ENCODE peak calls at places on chromosome 4, in six cellular contexts. One of them, this sample, is unnamed.

GRCh38 chr4:25977397-25978170 is 63.6 kb downstream of the SMIM20 start:
- DNase-seq in lower lobe of right lung: no peak
- DNase-seq in tibial artery: no peak
- DNase-seq in foreskin keratinocyte: no peak
- DNase-seq in transverse colon: no peak
- DNase-seq in colonic mucosa: no peak
- DNase-seq in this sample: no peak

GRCh38 chr4:122576261-122577188 is 44.3 kb downstream of the IL21 start:
- DNase-seq in colonic mucosa: no peak
- DNase-seq in foreskin keratinocyte: peak; percentile 30
- DNase-seq in tibial artery: no peak
- DNase-seq in lower lobe of right lung: no peak
- DNase-seq in transverse colon: no peak
- DNase-seq in this sample: no peak

GRCh38 chr4:145756244-145756643 is 76.3 kb downstream of the C4orf51 start:
- DNase-seq in transverse colon: no peak
- DNase-seq in colonic mucosa: no peak
- DNase-seq in tibial artery: no peak
- DNase-seq in foreskin keratinocyte: no peak
- DNase-seq in lower lobe of right lung: no peak
- DNase-seq in this sample: no peak

GRCh38 chr4:186072516-186072915 is 3.6 kb downstream of the TLR3 start:
- DNase-seq in lower lobe of right lung: no peak
- DNase-seq in foreskin keratinocyte: no peak
- DNase-seq in transverse colon: no peak
- DNase-seq in tibial artery: no peak
- DNase-seq in colonic mucosa: no peak
- DNase-seq in this sample: no peak

GRCh38 chr4:68162196-68162595 is 32.5 kb upstream of the TMPRSS11F start:
- DNase-seq in tibial artery: no peak
- DNase-seq in foreskin keratinocyte: no peak
- DNase-seq in colonic mucosa: no peak
- DNase-seq in lower lobe of right lung: no peak
- DNase-seq in transverse colon: no peak
- DNase-seq in this sample: no peak

GRCh38 chr4:173506780-173507211 is 23.2 kb downstream of the HAND2 start:
- DNase-seq in colonic mucosa: no peak
- DNase-seq in foreskin keratinocyte: no peak
- DNase-seq in lower lobe of right lung: no peak
- DNase-seq in tibial artery: no peak
- DNase-seq in transverse colon: no peak
- DNase-seq in this sample: peak; percentile 73

GRCh38 chr4:40196724-40197281 is at the start of gene RHOH:
- DNase-seq in foreskin keratinocyte: no peak
- DNase-seq in tibial artery: no peak
- DNase-seq in lower lobe of right lung: no peak
- DNase-seq in colonic mucosa: peak; percentile 37
- DNase-seq in transverse colon: peak; percentile 76
- DNase-seq in this sample: no peak

GRCh38 chr4:31674313-31674947 is 954.3 kb downstream of the PCDH7 start:
- DNase-seq in lower lobe of right lung: no peak
- DNase-seq in tibial artery: no peak
- DNase-seq in foreskin keratinocyte: no peak
- DNase-seq in colonic mucosa: no peak
- DNase-seq in transverse colon: no peak
- DNase-seq in this sample: no peak

GRCh38 chr4:41602113-41602512 is 64.2 kb downstream of the LIMCH1 start:
- DNase-seq in colonic mucosa: no peak
- DNase-seq in lower lobe of right lung: no peak
- DNase-seq in foreskin keratinocyte: no peak
- DNase-seq in transverse colon: no peak
- DNase-seq in tibial artery: no peak
- DNase-seq in this sample: no peak

GRCh38 chr4:107956011-107956410 is 24.7 kb downstream of the CYP2U1 start:
- DNase-seq in colonic mucosa: no peak
- DNase-seq in foreskin keratinocyte: peak; percentile 33
- DNase-seq in lower lobe of right lung: no peak
- DNase-seq in transverse colon: no peak
- DNase-seq in tibial artery: no peak
- DNase-seq in this sample: no peak

GRCh38 chr4:150589174-150589573 is 7.2 kb downstream of the MAB21L2 start:
- DNase-seq in colonic mucosa: no peak
- DNase-seq in foreskin keratinocyte: no peak
- DNase-seq in transverse colon: no peak
- DNase-seq in lower lobe of right lung: no peak
- DNase-seq in tibial artery: no peak
- DNase-seq in this sample: no peak
- H3K4me1 ChIP-seq in colonic mucosa: no peaks in the 10 kb centered on the region
- H3K4me1 ChIP-seq in foreskin keratinocyte: no peaks in the 10 kb centered on the region
- H3K4me1 ChIP-seq in transverse colon: peaks cover 8% of the 10 kb centered on the region
- H3K4me1 ChIP-seq in lower lobe of right lung: no peaks in the 10 kb centered on the region
- H3K4me1 ChIP-seq in tibial artery: no peaks in the 10 kb centered on the region
- H3K4me1 ChIP-seq in this sample: no peaks in the 10 kb centered on the region

DNA sequence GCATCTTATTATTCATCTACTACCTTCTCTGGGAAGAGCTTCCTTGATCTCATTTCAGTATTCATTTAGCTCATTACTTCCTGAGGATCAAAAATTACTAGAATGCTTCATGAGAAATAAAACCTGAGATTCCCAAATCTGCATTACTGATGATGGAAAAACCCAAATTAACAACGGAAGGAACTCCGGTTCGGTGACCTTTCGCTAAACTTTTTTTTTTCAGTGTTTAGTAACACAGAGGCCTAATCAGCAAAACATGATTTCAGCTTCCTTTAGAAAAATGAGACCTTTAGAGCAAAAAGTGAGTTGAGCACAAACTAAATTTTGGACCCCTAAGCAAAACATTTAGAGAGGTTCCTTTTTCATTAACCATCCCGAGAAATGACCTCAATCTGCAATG is 229.2 kb downstream of the MAML3 start:
- DNase-seq in lower lobe of right lung: no peak
- DNase-seq in foreskin keratinocyte: no peak
- DNase-seq in colonic mucosa: no peak
- DNase-seq in tibial artery: no peak
- DNase-seq in transverse colon: no peak
- DNase-seq in this sample: no peak
- H3K4me1 ChIP-seq in lower lobe of right lung: peaks cover 32% of the 10 kb centered on the region
- H3K4me1 ChIP-seq in foreskin keratinocyte: no peaks in the 10 kb centered on the region
- H3K4me1 ChIP-seq in colonic mucosa: no peaks in the 10 kb centered on the region
- H3K4me1 ChIP-seq in tibial artery: peaks cover 31% of the 10 kb centered on the region
- H3K4me1 ChIP-seq in transverse colon: peaks cover 29% of the 10 kb centered on the region
- H3K4me1 ChIP-seq in this sample: peaks cover 4% of the 10 kb centered on the region

GRCh38 chr4:158783775-158784174 is 14.9 kb downstream of the FNIP2 start:
- DNase-seq in colonic mucosa: no peak
- DNase-seq in foreskin keratinocyte: no peak
- DNase-seq in tibial artery: no peak
- DNase-seq in transverse colon: no peak
- DNase-seq in lower lobe of right lung: no peak
- DNase-seq in this sample: no peak

GRCh38 chr4:158788608-158789007 is 19.8 kb downstream of the FNIP2 start:
- DNase-seq in tibial artery: no peak
- DNase-seq in lower lobe of right lung: no peak
- DNase-seq in transverse colon: no peak
- DNase-seq in colonic mucosa: no peak
- DNase-seq in foreskin keratinocyte: no peak
- DNase-seq in this sample: no peak

GRCh38 chr4:158782539-158783360 is 13.9 kb downstream of the FNIP2 start:
- DNase-seq in colonic mucosa: no peak
- DNase-seq in foreskin keratinocyte: peak; percentile 61
- DNase-seq in transverse colon: no peak
- DNase-seq in lower lobe of right lung: no peak
- DNase-seq in tibial artery: no peak
- DNase-seq in this sample: no peak

GRCh38 chr4:158787718-158788441 is 19.1 kb downstream of the FNIP2 start:
- DNase-seq in lower lobe of right lung: no peak
- DNase-seq in tibial artery: no peak
- DNase-seq in foreskin keratinocyte: no peak
- DNase-seq in colonic mucosa: no peak
- DNase-seq in transverse colon: no peak
- DNase-seq in this sample: no peak

DNA sequence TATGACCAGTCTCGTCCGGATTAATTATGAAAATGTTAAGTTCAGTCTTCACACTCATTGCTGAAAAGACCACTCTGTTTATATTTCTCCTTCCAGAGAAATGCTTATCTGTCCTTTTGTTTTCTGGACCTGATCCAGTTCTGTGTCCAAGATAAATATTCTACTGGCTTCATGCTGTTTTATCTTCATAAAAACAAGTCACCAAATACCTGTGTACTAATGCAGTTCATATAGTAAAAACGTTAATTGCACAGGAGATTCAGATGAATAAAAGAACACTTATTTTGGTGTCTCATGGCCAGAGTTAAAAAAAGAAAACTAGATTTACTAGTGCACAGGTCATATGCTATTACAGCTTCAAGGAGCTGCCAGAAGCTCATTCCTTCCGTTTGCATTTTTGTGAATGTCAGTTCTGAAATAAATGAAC is 17.3 kb downstream of the FNIP2 start:
- DNase-seq in tibial artery: no peak
- DNase-seq in lower lobe of right lung: no peak
- DNase-seq in colonic mucosa: no peak
- DNase-seq in transverse colon: no peak
- DNase-seq in foreskin keratinocyte: no peak
- DNase-seq in this sample: no peak
- H3K4me1 ChIP-seq in tibial artery: peaks cover 61% of the 10 kb centered on the region
- H3K4me1 ChIP-seq in lower lobe of right lung: peaks cover 73% of the 10 kb centered on the region
- H3K4me1 ChIP-seq in colonic mucosa: peaks cover 27% of the 10 kb centered on the region
- H3K4me1 ChIP-seq in transverse colon: peaks cover 77% of the 10 kb centered on the region
- H3K4me1 ChIP-seq in foreskin keratinocyte: peaks cover 23% of the 10 kb centered on the region
- H3K4me1 ChIP-seq in this sample: peaks cover 12% of the 10 kb centered on the region

GRCh38 chr4:6350646-6351045 is 81.0 kb downstream of the WFS1 start:
- DNase-seq in transverse colon: no peak
- DNase-seq in colonic mucosa: no peak
- DNase-seq in foreskin keratinocyte: no peak
- DNase-seq in tibial artery: no peak
- DNase-seq in lower lobe of right lung: no peak
- DNase-seq in this sample: no peak

GRCh38 chr4:6351246-6352000 is 81.8 kb downstream of the WFS1 start:
- DNase-seq in foreskin keratinocyte: no peak
- DNase-seq in tibial artery: no peak
- DNase-seq in colonic mucosa: no peak
- DNase-seq in lower lobe of right lung: no peak
- DNase-seq in transverse colon: no peak
- DNase-seq in this sample: no peak

GRCh38 chr4:6354119-6354518 is 84.5 kb downstream of the WFS1 start:
- DNase-seq in foreskin keratinocyte: no peak
- DNase-seq in tibial artery: no peak
- DNase-seq in lower lobe of right lung: no peak
- DNase-seq in transverse colon: no peak
- DNase-seq in colonic mucosa: no peak
- DNase-seq in this sample: no peak

GRCh38 chr4:6349896-6350295 is 80.2 kb downstream of the WFS1 start:
- DNase-seq in colonic mucosa: no peak
- DNase-seq in tibial artery: no peak
- DNase-seq in transverse colon: no peak
- DNase-seq in foreskin keratinocyte: no peak
- DNase-seq in lower lobe of right lung: no peak
- DNase-seq in this sample: no peak

DNA sequence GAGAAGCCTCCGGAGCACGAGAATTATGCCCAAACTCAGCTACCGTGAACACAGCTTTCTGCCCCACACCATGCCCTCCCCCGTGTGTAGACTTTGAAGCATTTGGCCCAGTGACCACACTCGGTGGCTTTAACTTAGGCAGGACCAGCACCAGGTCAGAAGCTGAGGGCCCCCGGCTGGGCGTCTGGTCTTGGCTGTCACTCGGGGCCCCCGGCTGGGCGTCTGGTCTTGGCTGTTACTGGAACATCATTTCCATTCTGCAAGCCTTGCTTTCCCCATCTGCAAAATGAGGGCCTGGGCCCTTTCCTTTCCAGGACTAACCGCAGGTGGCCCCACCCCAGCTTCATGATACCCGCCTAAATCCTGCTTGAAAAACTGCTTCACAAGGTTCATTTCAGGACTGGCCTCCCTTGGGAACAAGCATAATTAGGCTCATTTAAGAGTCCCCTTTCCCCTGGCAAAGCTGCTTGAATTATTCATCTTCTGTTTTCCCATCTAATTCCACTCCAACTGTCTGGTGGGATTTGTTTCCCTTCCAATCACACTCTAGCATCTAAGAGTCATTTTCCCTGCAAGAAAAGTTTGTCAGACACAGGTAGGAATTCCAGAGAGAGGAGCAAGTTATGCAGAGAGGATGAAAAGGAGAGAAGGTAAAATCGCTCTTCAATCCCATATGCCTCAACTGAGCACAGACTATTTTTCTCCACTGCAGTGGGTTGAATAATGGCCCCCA is 82.5 kb downstream of the WFS1 start:
- DNase-seq in colonic mucosa: no peak
- DNase-seq in foreskin keratinocyte: no peak
- DNase-seq in tibial artery: no peak
- DNase-seq in transverse colon: no peak
- DNase-seq in lower lobe of right lung: no peak
- DNase-seq in this sample: no peak
- H3K4me1 ChIP-seq in colonic mucosa: no peaks in the 10 kb centered on the region
- H3K4me1 ChIP-seq in foreskin keratinocyte: no peaks in the 10 kb centered on the region
- H3K4me1 ChIP-seq in tibial artery: no peaks in the 10 kb centered on the region
- H3K4me1 ChIP-seq in transverse colon: no peaks in the 10 kb centered on the region
- H3K4me1 ChIP-seq in lower lobe of right lung: no peaks in the 10 kb centered on the region
- H3K4me1 ChIP-seq in this sample: no peaks in the 10 kb centered on the region

GRCh38 chr4:100356172-100356571 is 161.7 kb downstream of the EMCN start:
- DNase-seq in colonic mucosa: no peak
- DNase-seq in transverse colon: no peak
- DNase-seq in lower lobe of right lung: no peak
- DNase-seq in foreskin keratinocyte: peak; percentile 32
- DNase-seq in tibial artery: no peak
- DNase-seq in this sample: no peak
- H3K4me1 ChIP-seq in colonic mucosa: no peaks in the 10 kb centered on the region
- H3K4me1 ChIP-seq in transverse colon: no peaks in the 10 kb centered on the region
- H3K4me1 ChIP-seq in lower lobe of right lung: no peaks in the 10 kb centered on the region
- H3K4me1 ChIP-seq in foreskin keratinocyte: no peaks in the 10 kb centered on the region
- H3K4me1 ChIP-seq in tibial artery: no peaks in the 10 kb centered on the region
- H3K4me1 ChIP-seq in this sample: no peaks in the 10 kb centered on the region

GRCh38 chr4:38684271-38684670 is 20.3 kb downstream of the KLF3 start:
- DNase-seq in tibial artery: no peak
- DNase-seq in foreskin keratinocyte: no peak
- DNase-seq in transverse colon: no peak
- DNase-seq in lower lobe of right lung: no peak
- DNase-seq in colonic mucosa: no peak
- DNase-seq in this sample: no peak

GRCh38 chr4:38688676-38689355 is 24.8 kb downstream of the KLF3 start:
- DNase-seq in transverse colon: no peak
- DNase-seq in foreskin keratinocyte: no peak
- DNase-seq in colonic mucosa: no peak
- DNase-seq in lower lobe of right lung: peak; percentile 46
- DNase-seq in tibial artery: no peak
- DNase-seq in this sample: no peak

GRCh38 chr4:38684951-38685350 is 21.0 kb downstream of the KLF3 start:
- DNase-seq in foreskin keratinocyte: no peak
- DNase-seq in colonic mucosa: no peak
- DNase-seq in tibial artery: no peak
- DNase-seq in transverse colon: no peak
- DNase-seq in lower lobe of right lung: no peak
- DNase-seq in this sample: no peak

GRCh38 chr4:38687571-38688011 is 23.6 kb downstream of the KLF3 start:
- DNase-seq in foreskin keratinocyte: no peak
- DNase-seq in transverse colon: no peak
- DNase-seq in lower lobe of right lung: no peak
- DNase-seq in tibial artery: no peak
- DNase-seq in colonic mucosa: no peak
- DNase-seq in this sample: no peak

GRCh38 chr4:38686682-38687081 is 22.7 kb downstream of the KLF3 start:
- DNase-seq in foreskin keratinocyte: no peak
- DNase-seq in transverse colon: no peak
- DNase-seq in lower lobe of right lung: no peak
- DNase-seq in tibial artery: no peak
- DNase-seq in colonic mucosa: no peak
- DNase-seq in this sample: no peak
- H3K4me1 ChIP-seq in foreskin keratinocyte: peaks cover 14% of the 10 kb centered on the region
- H3K4me1 ChIP-seq in transverse colon: peaks cover 80% of the 10 kb centered on the region
- H3K4me1 ChIP-seq in lower lobe of right lung: peaks cover 80% of the 10 kb centered on the region
- H3K4me1 ChIP-seq in tibial artery: peaks cover 29% of the 10 kb centered on the region
- H3K4me1 ChIP-seq in colonic mucosa: peaks cover 10% of the 10 kb centered on the region
- H3K4me1 ChIP-seq in this sample: peaks cover 12% of the 10 kb centered on the region

GRCh38 chr4:48175328-48175727 is 41.3 kb upstream of the TXK start:
- DNase-seq in lower lobe of right lung: no peak
- DNase-seq in transverse colon: no peak
- DNase-seq in colonic mucosa: no peak
- DNase-seq in tibial artery: no peak
- DNase-seq in foreskin keratinocyte: no peak
- DNase-seq in this sample: no peak
- H3K4me1 ChIP-seq in lower lobe of right lung: peaks cover 5% of the 10 kb centered on the region
- H3K4me1 ChIP-seq in transverse colon: peaks cover 6% of the 10 kb centered on the region
- H3K4me1 ChIP-seq in colonic mucosa: no peaks in the 10 kb centered on the region
- H3K4me1 ChIP-seq in tibial artery: peaks cover 6% of the 10 kb centered on the region
- H3K4me1 ChIP-seq in foreskin keratinocyte: no peaks in the 10 kb centered on the region
- H3K4me1 ChIP-seq in this sample: no peaks in the 10 kb centered on the region

This sample was measured in aorta.